ENCODE peak calls at places on chromosomes 1 and 21, in eight cellular contexts. One of them, this sample, is unnamed.

GRCh38 chr1:168923521-168924136 is 182.9 kb upstream of the ATP1B1 start:
- DNase-seq in fibroblast of pulmonary artery: peak
- DNase-seq in breast epithelium: no peak
- DNase-seq in nephron progenitor cell: no peak
- DNase-seq in IMR-90: no peak
- DNase-seq in right atrium auricular region: no peak
- DNase-seq in NB4: no peak
- DNase-seq in lower leg skin: no peak
- DNase-seq in this sample: no peak

GRCh38 chr1:60998786-60999185 is 83.6 kb upstream of the NFIA start:
- DNase-seq in fibroblast of pulmonary artery: no peak
- DNase-seq in breast epithelium: no peak
- DNase-seq in nephron progenitor cell: no peak
- DNase-seq in IMR-90: no peak
- DNase-seq in right atrium auricular region: no peak
- DNase-seq in NB4: no peak
- DNase-seq in lower leg skin: no peak
- DNase-seq in this sample: no peak

GRCh38 chr1:14392887-14393365 is 205.6 kb upstream of the KAZN start:
- DNase-seq in fibroblast of pulmonary artery: no peak
- DNase-seq in breast epithelium: no peak
- DNase-seq in nephron progenitor cell: no peak
- DNase-seq in IMR-90: no peak
- DNase-seq in right atrium auricular region: no peak
- DNase-seq in NB4: no peak
- DNase-seq in lower leg skin: no peak
- DNase-seq in this sample: no peak

GRCh38 chr1:104765115-104765514 is 1015.4 kb downstream of the AMY1C start:
- DNase-seq in fibroblast of pulmonary artery: peak
- DNase-seq in breast epithelium: no peak
- DNase-seq in nephron progenitor cell: no peak
- DNase-seq in IMR-90: no peak
- DNase-seq in right atrium auricular region: no peak
- DNase-seq in NB4: peak
- DNase-seq in lower leg skin: no peak
- DNase-seq in this sample: no peak

GRCh38 chr1:215264649-215265048 is 182.1 kb downstream of the KCNK2 start:
- DNase-seq in fibroblast of pulmonary artery: no peak
- DNase-seq in breast epithelium: no peak
- DNase-seq in nephron progenitor cell: no peak
- DNase-seq in IMR-90: no peak
- DNase-seq in right atrium auricular region: no peak
- DNase-seq in NB4: no peak
- DNase-seq in lower leg skin: no peak
- DNase-seq in this sample: no peak

GRCh38 chr1:113835686-113836290 is 23.5 kb upstream of the RSBN1 start:
- DNase-seq in fibroblast of pulmonary artery: peak
- DNase-seq in breast epithelium: no peak
- DNase-seq in nephron progenitor cell: no peak
- DNase-seq in IMR-90: peak
- DNase-seq in right atrium auricular region: no peak
- DNase-seq in NB4: peak
- DNase-seq in lower leg skin: no peak
- DNase-seq in this sample: peak

GRCh38 chr1:183279835-183280234 is 93.8 kb downstream of the LAMC2 start:
- DNase-seq in fibroblast of pulmonary artery: peak
- DNase-seq in breast epithelium: no peak
- DNase-seq in nephron progenitor cell: no peak
- DNase-seq in IMR-90: peak
- DNase-seq in right atrium auricular region: peak
- DNase-seq in NB4: peak
- DNase-seq in lower leg skin: no peak
- DNase-seq in this sample: peak

GRCh38 chr1:205072286-205072685 is 12.0 kb downstream of the TMEM81 start:
- DNase-seq in fibroblast of pulmonary artery: no peak
- DNase-seq in breast epithelium: no peak
- DNase-seq in nephron progenitor cell: no peak
- DNase-seq in IMR-90: no peak
- DNase-seq in right atrium auricular region: no peak
- DNase-seq in NB4: no peak
- DNase-seq in lower leg skin: no peak
- DNase-seq in this sample: no peak

GRCh38 chr1:119308130-119308529 is 60.5 kb upstream of the HAO2 start:
- DNase-seq in fibroblast of pulmonary artery: no peak
- DNase-seq in breast epithelium: no peak
- DNase-seq in nephron progenitor cell: no peak
- DNase-seq in IMR-90: no peak
- DNase-seq in right atrium auricular region: no peak
- DNase-seq in NB4: no peak
- DNase-seq in lower leg skin: no peak
- DNase-seq in this sample: no peak

GRCh38 chr1:186474208-186474607 is 13.3 kb upstream of the PDC start:
- DNase-seq in fibroblast of pulmonary artery: peak
- DNase-seq in breast epithelium: no peak
- DNase-seq in nephron progenitor cell: no peak
- DNase-seq in IMR-90: peak
- DNase-seq in right atrium auricular region: no peak
- DNase-seq in NB4: no peak
- DNase-seq in lower leg skin: no peak
- DNase-seq in this sample: peak

GRCh38 chr1:221667504-221667903 is 74.4 kb downstream of the DUSP10 start:
- DNase-seq in fibroblast of pulmonary artery: peak
- DNase-seq in breast epithelium: no peak
- DNase-seq in nephron progenitor cell: no peak
- DNase-seq in IMR-90: peak
- DNase-seq in right atrium auricular region: no peak
- DNase-seq in NB4: peak
- DNase-seq in lower leg skin: peak
- DNase-seq in this sample: peak
- TF ChIP-seq CTCF in fibroblast of pulmonary artery: no peak
- TF ChIP-seq CTCF in breast epithelium: no peak
- TF ChIP-seq CTCF in nephron progenitor cell: no peak
- TF ChIP-seq CTCF in IMR-90: no peak
- TF ChIP-seq CTCF in right atrium auricular region: no peak
- TF ChIP-seq CTCF in NB4: no peak
- TF ChIP-seq CTCF in lower leg skin: no peak
- TF ChIP-seq CTCF in this sample: no peak

DNA sequence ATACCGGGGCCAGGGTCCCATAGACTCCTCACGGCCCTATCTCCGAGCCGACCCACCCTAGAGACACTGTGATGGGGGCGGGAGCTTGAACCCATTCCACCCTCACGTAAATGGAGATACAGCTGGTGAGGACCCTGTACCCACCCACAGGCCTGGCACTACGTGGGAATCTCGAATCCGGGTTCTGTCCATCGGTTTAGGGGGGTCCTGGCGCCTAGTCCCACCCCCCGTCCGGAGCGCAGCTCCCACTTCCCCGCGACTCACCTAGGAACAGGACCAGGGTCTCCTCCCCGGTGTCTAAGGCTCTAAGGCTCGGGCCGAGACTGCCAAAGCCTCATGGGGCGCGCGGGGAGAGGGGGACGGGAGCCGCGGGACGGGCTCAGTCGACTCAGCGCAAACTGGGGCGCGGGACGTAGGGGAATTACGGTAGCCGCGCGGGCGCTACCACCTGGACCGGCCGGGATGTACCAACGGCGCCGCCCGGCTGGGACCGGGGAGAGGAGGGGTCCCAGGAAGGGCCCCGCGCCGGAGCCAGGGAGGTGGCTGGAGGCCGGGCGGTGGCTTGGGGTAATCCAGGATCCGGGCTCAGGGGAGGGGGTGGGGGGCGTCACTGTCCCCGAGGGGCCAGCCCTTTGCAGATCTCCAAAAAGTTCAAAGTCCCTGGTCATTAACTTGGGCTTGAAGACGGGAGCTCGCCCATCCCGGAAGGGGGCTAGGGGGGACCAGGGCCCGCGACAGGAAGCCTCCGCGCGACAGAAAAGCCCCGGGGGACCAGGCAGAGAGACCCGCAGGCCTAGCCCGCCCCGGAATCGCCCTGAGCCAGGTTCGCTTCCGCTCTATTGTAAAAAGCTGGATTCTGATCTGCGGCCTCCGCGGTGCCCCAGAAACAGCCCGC is 1.0 kb downstream of the PLEKHG5 start:
- DNase-seq in fibroblast of pulmonary artery: peak
- DNase-seq in breast epithelium: peak
- DNase-seq in nephron progenitor cell: peak
- DNase-seq in IMR-90: peak
- DNase-seq in right atrium auricular region: no peak
- DNase-seq in NB4: peak
- DNase-seq in lower leg skin: no peak
- DNase-seq in this sample: peak
- TF ChIP-seq CTCF in fibroblast of pulmonary artery: no peak
- TF ChIP-seq CTCF in breast epithelium: no peak
- TF ChIP-seq CTCF in nephron progenitor cell: peak
- TF ChIP-seq CTCF in IMR-90: no peak
- TF ChIP-seq CTCF in right atrium auricular region: no peak
- TF ChIP-seq CTCF in NB4: no peak
- TF ChIP-seq CTCF in lower leg skin: no peak
- TF ChIP-seq CTCF in this sample: no peak

DNA sequence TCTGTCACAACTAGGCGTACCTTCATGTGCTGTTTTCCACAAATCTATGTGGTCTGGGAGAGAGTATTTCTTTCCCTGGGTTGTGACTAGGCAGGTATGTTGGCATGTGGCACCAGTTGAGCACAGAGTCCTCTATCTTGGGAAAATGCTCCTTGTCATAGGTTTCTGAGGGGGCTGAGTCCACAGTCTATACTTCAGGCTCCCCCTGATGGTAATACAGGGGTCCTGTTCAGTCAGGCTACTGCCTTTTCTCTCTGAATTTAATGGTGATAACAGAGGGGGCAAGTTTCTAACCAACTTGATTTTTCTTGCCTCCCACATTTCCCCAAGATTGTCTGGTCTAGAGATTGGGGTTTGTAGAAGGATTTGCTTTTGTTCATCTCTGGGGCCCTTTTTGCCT is 35.8 kb downstream of the VANGL1 start:
- DNase-seq in fibroblast of pulmonary artery: no peak
- DNase-seq in breast epithelium: no peak
- DNase-seq in nephron progenitor cell: no peak
- DNase-seq in IMR-90: no peak
- DNase-seq in right atrium auricular region: no peak
- DNase-seq in NB4: peak
- DNase-seq in lower leg skin: no peak
- DNase-seq in this sample: no peak
- TF ChIP-seq CTCF in fibroblast of pulmonary artery: no peak
- TF ChIP-seq CTCF in breast epithelium: no peak
- TF ChIP-seq CTCF in nephron progenitor cell: no peak
- TF ChIP-seq CTCF in IMR-90: no peak
- TF ChIP-seq CTCF in right atrium auricular region: no peak
- TF ChIP-seq CTCF in NB4: peak
- TF ChIP-seq CTCF in lower leg skin: no peak
- TF ChIP-seq CTCF in this sample: no peak

GRCh38 chr1:156359973-156360372 is 9.0 kb upstream of the RHBG start:
- DNase-seq in fibroblast of pulmonary artery: peak
- DNase-seq in breast epithelium: no peak
- DNase-seq in nephron progenitor cell: peak
- DNase-seq in IMR-90: peak
- DNase-seq in right atrium auricular region: no peak
- DNase-seq in NB4: no peak
- DNase-seq in lower leg skin: no peak
- DNase-seq in this sample: peak
- TF ChIP-seq CTCF in fibroblast of pulmonary artery: peak
- TF ChIP-seq CTCF in breast epithelium: no peak
- TF ChIP-seq CTCF in nephron progenitor cell: no peak
- TF ChIP-seq CTCF in IMR-90: peak
- TF ChIP-seq CTCF in right atrium auricular region: no peak
- TF ChIP-seq CTCF in NB4: no peak
- TF ChIP-seq CTCF in lower leg skin: no peak
- TF ChIP-seq CTCF in this sample: peak

DNA sequence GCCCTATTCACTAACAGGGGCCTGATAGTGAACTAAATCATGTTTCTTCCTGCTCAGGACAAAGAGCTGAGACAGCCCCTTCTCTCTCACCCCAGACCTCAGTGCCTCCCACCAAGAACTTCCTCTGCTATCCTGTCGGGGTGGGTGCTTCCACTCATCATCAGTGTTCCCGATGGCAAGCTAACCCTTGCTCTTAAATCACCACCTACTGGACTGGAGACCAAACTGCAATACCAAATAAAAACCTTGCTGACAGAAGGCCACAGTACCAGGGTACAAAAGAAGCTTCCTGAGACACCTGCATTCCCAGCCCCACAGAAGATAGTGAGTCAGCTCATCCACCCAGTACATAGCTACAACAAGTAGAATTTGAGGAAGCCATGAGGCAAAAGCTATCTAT is 799.5 kb downstream of the LTN1 start:
- DNase-seq in fibroblast of pulmonary artery: peak
- DNase-seq in breast epithelium: no peak
- DNase-seq in nephron progenitor cell: no peak
- DNase-seq in IMR-90: no peak
- DNase-seq in right atrium auricular region: no peak
- DNase-seq in NB4: peak
- DNase-seq in lower leg skin: no peak
- DNase-seq in this sample: no peak
- TF ChIP-seq CTCF in fibroblast of pulmonary artery: peak
- TF ChIP-seq CTCF in breast epithelium: no peak
- TF ChIP-seq CTCF in nephron progenitor cell: no peak
- TF ChIP-seq CTCF in IMR-90: no peak
- TF ChIP-seq CTCF in right atrium auricular region: no peak
- TF ChIP-seq CTCF in NB4: no peak
- TF ChIP-seq CTCF in lower leg skin: no peak
- TF ChIP-seq CTCF in this sample: no peak

GRCh38 chr1:97778718-97779117 is 142.1 kb downstream of the DPYD start:
- DNase-seq in fibroblast of pulmonary artery: peak
- DNase-seq in breast epithelium: no peak
- DNase-seq in nephron progenitor cell: no peak
- DNase-seq in IMR-90: peak
- DNase-seq in right atrium auricular region: no peak
- DNase-seq in NB4: no peak
- DNase-seq in lower leg skin: no peak
- DNase-seq in this sample: peak
- TF ChIP-seq CTCF in fibroblast of pulmonary artery: peak
- TF ChIP-seq CTCF in breast epithelium: no peak
- TF ChIP-seq CTCF in nephron progenitor cell: no peak
- TF ChIP-seq CTCF in IMR-90: peak
- TF ChIP-seq CTCF in right atrium auricular region: no peak
- TF ChIP-seq CTCF in NB4: no peak
- TF ChIP-seq CTCF in lower leg skin: no peak
- TF ChIP-seq CTCF in this sample: no peak

DNA sequence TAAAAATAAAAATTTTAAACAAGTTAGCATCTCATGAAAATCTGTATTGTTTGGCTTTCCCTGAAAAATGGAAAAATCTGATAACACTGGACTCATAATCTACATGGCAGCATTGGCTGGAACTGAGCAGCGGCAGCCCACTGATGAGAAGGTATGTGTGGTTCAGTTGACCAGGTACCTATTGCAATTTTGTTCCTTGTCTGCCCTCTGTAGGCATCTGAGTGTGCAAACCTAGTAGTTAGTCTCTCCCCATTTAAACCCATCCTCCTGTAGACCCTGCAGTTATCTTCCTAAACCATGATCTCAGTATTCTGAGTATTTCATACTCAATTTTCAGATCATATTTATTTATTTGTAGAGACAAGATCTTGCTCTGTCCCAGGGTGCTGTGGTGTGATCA is 59.4 kb upstream of the SERBP1 start:
- DNase-seq in fibroblast of pulmonary artery: peak
- DNase-seq in breast epithelium: no peak
- DNase-seq in nephron progenitor cell: no peak
- DNase-seq in IMR-90: peak
- DNase-seq in right atrium auricular region: no peak
- DNase-seq in NB4: peak
- DNase-seq in lower leg skin: no peak
- DNase-seq in this sample: peak
- TF ChIP-seq CTCF in fibroblast of pulmonary artery: peak
- TF ChIP-seq CTCF in breast epithelium: peak
- TF ChIP-seq CTCF in nephron progenitor cell: no peak
- TF ChIP-seq CTCF in IMR-90: peak
- TF ChIP-seq CTCF in right atrium auricular region: no peak
- TF ChIP-seq CTCF in NB4: no peak
- TF ChIP-seq CTCF in lower leg skin: no peak
- TF ChIP-seq CTCF in this sample: peak

This sample was measured in fibroblast of the aortic adventitia.